ENCODE peak calls at places on chromosomes 5 and 9, in four cellular contexts. B is BJ, F is gastrocnemius medialis, R is PC-3. Y is an unnamed sample. For H3K36me3, the result is how much of the 10 kb centered on the place peaks cover.

GRCh38 chr5:159184858-159185381 is 24.4 kb downstream of the RNF145 start:
- DNase-seq in F (no peak), B (peak), R (peak), Y (no peak)

GRCh38 chr5:179865471-179866240 is 7.0 kb upstream of the MRNIP start:
- DNase-seq in R (no peak), B (no peak), F (no peak), Y (no peak)

GRCh38 chr9:33112099-33112498 is 35.6 kb upstream of the SMU1 start:
- DNase-seq in F (no peak), R (no peak), B (no peak), Y (no peak)

GRCh38 chr5:150540615-150541396 is 32.9 kb downstream of the NDST1 start:
- DNase-seq in F (no peak), B (peak), R (peak), Y (no peak)

GRCh38 chr5:41656597-41656996 is 146.2 kb upstream of the PLCXD3 start:
- DNase-seq in F (no peak), R (peak), B (no peak), Y (no peak)

GRCh38 chr9:110908894-110909293 is 129.4 kb downstream of the LPAR1 start:
- DNase-seq in R (no peak), B (no peak), F (no peak), Y (no peak)

GRCh38 chr9:89079421-89079820 is 88.2 kb downstream of the S1PR3 start:
- DNase-seq in R (no peak), B (no peak), F (no peak), Y (no peak)

GRCh38 chr9:127970401-127971313 is 10.1 kb downstream of the EEIG1 start:
- DNase-seq in R (peak), F (no peak), B (no peak), Y (no peak)

GRCh38 chr9:81522721-81523551 is 166.4 kb downstream of the TLE1 start:
- DNase-seq in B (peak), F (no peak), R (peak), Y (no peak)

GRCh38 chr5:150120062-150120441 is 33.7 kb upstream of the CSF1R start:
- DNase-seq in F (no peak), B (no peak), R (no peak), Y (no peak)

GRCh38 chr9:75979362-75979761 is 88.9 kb downstream of the PCSK5 start:
- DNase-seq in B (no peak), F (no peak), R (no peak), Y (no peak)

GRCh38 chr9:21267806-21268657 is 28.2 kb upstream of the IFNA14 start:
- DNase-seq in B (no peak), R (no peak), F (no peak), Y (no peak)

GRCh38 chr5:135964670-135965320 is 10.0 kb upstream of the LECT2 start:
- DNase-seq in B (no peak), F (no peak), R (no peak), Y (no peak)

GRCh38 chr9:101465330-101465915 is 29.8 kb upstream of the ALDOB start:
- DNase-seq in R (peak), B (peak), F (no peak), Y (no peak)

GRCh38 chr5:134371834-134372340 is 518 bp downstream of the UBE2B start:
- DNase-seq in F (peak), R (peak), B (no peak), Y (peak)

GRCh38 chr5:83589786-83590185 is 118.2 kb downstream of the VCAN start:
- DNase-seq in F (no peak), B (no peak), R (no peak), Y (no peak)

GRCh38 chr9:78958887-78959286 is 612.9 kb upstream of the TLE4 start:
- DNase-seq in R (no peak), B (no peak), F (no peak), Y (no peak)

GRCh38 chr9:110655723-110656641 is 12.6 kb upstream of the MUSK start:
- DNase-seq in R (no peak), B (peak), F (peak), Y (peak)

GRCh38 chr9:113187935-113188595 is 33.0 kb downstream of the FKBP15 start:
- DNase-seq in R (peak), F (peak), B (peak), Y (peak)

GRCh38 chr5:103472820-103473219 is 89.8 kb downstream of the NUDT12 start:
- DNase-seq in B (no peak), R (peak), F (peak), Y (no peak)

GRCh38 chr5:109347252-109347888 is 62.4 kb downstream of the PJA2 start:
- DNase-seq in B (no peak), F (no peak), R (no peak), Y (no peak)

GRCh38 chr5:88438006-88438405 is 169.4 kb upstream of the TMEM161B start:
- DNase-seq in R (peak), F (no peak), B (no peak), Y (no peak)

GRCh38 chr5:7517006-7517405 is 121.1 kb downstream of the ADCY2 start:
- DNase-seq in F (no peak), B (no peak), R (no peak), Y (no peak)

GRCh38 chr5:96031811-96032261 is 70.2 kb upstream of the ELL2 start:
- DNase-seq in R (peak), B (peak), F (no peak), Y (no peak)

GRCh38 chr5:173591300-173591622 is 25.2 kb downstream of the BOD1 start:
- DNase-seq in R (no peak), B (no peak), F (no peak), Y (no peak)

GRCh38 chr9:134357631-134358025 is 31.4 kb downstream of the RXRA start:
- DNase-seq in B (no peak), R (no peak), F (no peak), Y (no peak)

GRCh38 chr5:91277840-91278239 is 105.3 kb downstream of the ARRDC3 start:
- DNase-seq in R (no peak), F (no peak), B (no peak), Y (no peak)

GRCh38 chr5:130068988-130069387 is 164.7 kb downstream of the CHSY3 start:
- DNase-seq in R (peak), B (no peak), F (no peak), Y (no peak)

GRCh38 chr5:79133121-79133656 is 21.6 kb downstream of the BHMT start:
- DNase-seq in F (no peak), R (peak), B (no peak), Y (no peak)

GRCh38 chr5:134406390-134406789 is 5.3 kb downstream of the CDKN2AIPNL start:
- DNase-seq in R (peak), B (no peak), F (no peak), Y (no peak)

GRCh38 chr5:153791339-153791738 is 247.4 kb downstream of the FAM114A2 start:
- DNase-seq in F (no peak), B (no peak), R (no peak), Y (no peak)

GRCh38 chr9:76687861-76688374 is 76.3 kb upstream of the PCA3 start:
- DNase-seq in R (peak), F (no peak), B (peak), Y (no peak)

GRCh38 chr5:154817815-154818214 is 32.6 kb downstream of the FAXDC2 start:
- DNase-seq in B (no peak), F (no peak), R (no peak), Y (no peak)
- H3K36me3 ChIP-seq in B (under half), F (under half), R (under half), Y (half or more)

GRCh38 chr5:157491471-157491870 is 31.5 kb downstream of the NIPAL4 start:
- DNase-seq in R (no peak), B (no peak), F (no peak), Y (no peak)
- H3K36me3 ChIP-seq in R (half or more), B (under half), F (under half), Y (half or more)

GRCh38 chr5:53112909-53113308 is 3.4 kb upstream of the MOCS2 start:
- DNase-seq in B (no peak), R (no peak), F (no peak), Y (no peak)
- H3K36me3 ChIP-seq in B (under half), R (under half), F (under half), Y (under half)

GRCh38 chr9:129633207-129633606 is 7.2 kb downstream of the NTMT1 start:
- DNase-seq in R (no peak), F (no peak), B (no peak), Y (no peak)

GRCh38 chr9:129631673-129632129 is 5.7 kb downstream of the NTMT1 start:
- DNase-seq in R (no peak), B (no peak), F (no peak), Y (no peak)

GRCh38 chr9:129629251-129629650 is 3.3 kb downstream of the NTMT1 start:
- DNase-seq in F (no peak), B (no peak), R (no peak), Y (no peak)

GRCh38 chr9:129632460-129632859 is 6.5 kb downstream of the NTMT1 start:
- DNase-seq in R (no peak), F (peak), B (no peak), Y (no peak)

GRCh38 chr9:129630967-129631672 is 5.2 kb downstream of the NTMT1 start:
- DNase-seq in B (no peak), R (no peak), F (peak), Y (peak)
- H3K36me3 ChIP-seq in B (under half), R (under half), F (under half), Y (under half)

Y was measured in left ventricle myocardium inferior.